ENCODE peak calls at places on chromosomes 11 and 22, in six cellular contexts. F is suprapubic skin, G is transverse colon, S is sigmoid colon, W is A549, O is SK-N-SH. Y is an unnamed sample.

GRCh38 chr11:69816671-69817070 is 2.5 kb downstream of the FGF3 start:
- DNase-seq in F (no peak), G (no peak), S (no peak), W (no peak), O (peak; percentile 78), Y (no peak)

GRCh38 chr22:30940655-30941362 is 27.8 kb downstream of the MORC2 start:
- DNase-seq in F (no peak), G (no peak), S (no peak), W (no peak), O (no peak), Y (no peak)

GRCh38 chr11:95135155-95135554 is 45.5 kb downstream of the ENDOD1 start:
- DNase-seq in F (no peak), G (no peak), S (no peak), W (no peak), O (no peak), Y (no peak)

GRCh38 chr11:66810576-66811185 is 32.6 kb upstream of the RCE1 start:
- DNase-seq in F (no peak), G (no peak), S (no peak), W (no peak), O (no peak), Y (no peak)

GRCh38 chr11:75170463-75171201 is 19.7 kb downstream of the SLCO2B1 start:
- DNase-seq in F (no peak), G (no peak), S (no peak), W (no peak), O (no peak), Y (no peak)

GRCh38 chr11:75014129-75014528 is 25.4 kb downstream of the NEU3 start:
- DNase-seq in F (no peak), G (no peak), S (no peak), W (peak; percentile 18), O (no peak), Y (no peak)

GRCh38 chr11:124086447-124086846 is 28.8 kb upstream of the VWA5A start:
- DNase-seq in F (no peak), G (no peak), S (no peak), W (no peak), O (peak; percentile 58), Y (no peak)

GRCh38 chr11:126561327-126561893 is 205.9 kb downstream of the ST3GAL4 start:
- DNase-seq in F (no peak), G (no peak), S (no peak), W (peak; percentile 10), O (no peak), Y (no peak)

GRCh38 chr11:130212431-130212961 is 52.9 kb downstream of the ST14 start:
- DNase-seq in F (peak; percentile 46), G (peak; percentile 9), S (peak; percentile 55), W (no peak), O (peak; percentile 41), Y (no peak)

GRCh38 chr11:72038491-72038890 is 39.8 kb downstream of the IL18BP start:
- DNase-seq in F (peak; percentile 81), G (peak; percentile 61), S (peak; percentile 94), W (no peak), O (peak; percentile 52), Y (no peak)

GRCh38 chr11:21489735-21490134 is 703.1 kb upstream of the ANO5 start:
- DNase-seq in F (no peak), G (no peak), S (no peak), W (no peak), O (no peak), Y (no peak)

GRCh38 chr11:18927550-18928322 is 11.5 kb downstream of the MRGPRX1 start:
- DNase-seq in F (no peak), G (no peak), S (no peak), W (no peak), O (no peak), Y (no peak)

GRCh38 chr11:117878314-117878938 is 2.0 kb upstream of the FXYD6 start:
- DNase-seq in F (no peak), G (no peak), S (no peak), W (no peak), O (no peak), Y (no peak)

GRCh38 chr11:35619030-35619753 is 932 bp downstream of the FJX1 start:
- DNase-seq in F (peak; percentile 65), G (peak; percentile 8), S (peak; percentile 67), W (peak; percentile 77), O (peak; percentile 71), Y (peak; percentile 89)

GRCh38 chr11:75664366-75664765 is 4.5 kb downstream of the MAP6 start:
- DNase-seq in F (no peak), G (no peak), S (no peak), W (no peak), O (no peak), Y (no peak)

GRCh38 chr22:41963453-41964105 is 5.7 kb upstream of the SEPTIN3 start:
- DNase-seq in F (no peak), G (no peak), S (no peak), W (no peak), O (no peak), Y (no peak)

GRCh38 chr22:43262990-43263644 is 76.2 kb upstream of the TTLL12 start:
- DNase-seq in F (no peak), G (peak; percentile 33), S (no peak), W (no peak), O (no peak), Y (no peak)

GRCh38 chr22:32828150-32828549 is 26.6 kb downstream of the TIMP3 start:
- DNase-seq in F (peak; percentile 17), G (no peak), S (peak; percentile 28), W (no peak), O (no peak), Y (peak; percentile 53)

GRCh38 chr11:64384981-64385952 is 26.3 kb downstream of the RPS6KA4 start:
- DNase-seq in F (no peak), G (no peak), S (no peak), W (no peak), O (no peak), Y (peak; percentile 36)

GRCh38 chr22:29270475-29271271 is 2.6 kb downstream of the EWSR1 start:
- DNase-seq in F (no peak), G (no peak), S (no peak), W (peak; percentile 25), O (no peak), Y (no peak)

GRCh38 chr22:43177479-43177878 is 9.5 kb downstream of the TTLL12 start:
- DNase-seq in F (no peak), G (no peak), S (no peak), W (no peak), O (no peak), Y (no peak)

GRCh38 chr22:46619830-46620501 is at the start of gene GRAMD4:
- DNase-seq in F (no peak), G (no peak), S (peak; percentile 82), W (no peak), O (peak; percentile 95), Y (no peak)

GRCh38 chr11:106088896-106089295 is 11.4 kb downstream of the AASDHPPT start:
- DNase-seq in F (no peak), G (no peak), S (no peak), W (no peak), O (no peak), Y (no peak)

GRCh38 chr11:119295178-119295577 is 21.8 kb downstream of the MCAM start:
- DNase-seq in F (no peak), G (no peak), S (no peak), W (peak; percentile 13), O (no peak), Y (no peak)

GRCh38 chr11:123202155-123202714 is 7.2 kb upstream of the CLMP start:
- DNase-seq in F (no peak), G (peak; percentile 48), S (peak; percentile 93), W (no peak), O (peak; percentile 59), Y (no peak)

GRCh38 chr11:126578426-126578825 is 222.9 kb downstream of the ST3GAL4 start:
- DNase-seq in F (no peak), G (no peak), S (no peak), W (no peak), O (no peak), Y (no peak)

GRCh38 chr22:42635531-42635930 is 4.9 kb downstream of the ATP5MGL start:
- DNase-seq in F (peak; percentile 92), G (peak; percentile 55), S (peak; percentile 88), W (peak; percentile 71), O (no peak), Y (peak; percentile 61)

GRCh38 chr11:115820026-115820425 is 315.8 kb upstream of the CADM1 start:
- DNase-seq in F (no peak), G (no peak), S (no peak), W (no peak), O (no peak), Y (no peak)

GRCh38 chr11:23336961-23337360 is 476.7 kb upstream of the CCDC179 start:
- DNase-seq in F (no peak), G (no peak), S (no peak), W (no peak), O (no peak), Y (no peak)

GRCh38 chr22:50118129-50118528 is 28.3 kb downstream of the MOV10L1 start:
- DNase-seq in F (no peak), G (no peak), S (no peak), W (no peak), O (no peak), Y (no peak)
- H3K4me1 ChIP-seq in F (no peaks in the 10 kb centered on the region), G (no peaks in the 10 kb centered on the region), S (peaks cover 27% of the 10 kb centered on the region), W (peaks cover 18% of the 10 kb centered on the region), O (peaks cover 14% of the 10 kb centered on the region), Y (peaks cover 4% of the 10 kb centered on the region)

GRCh38 chr22:27299181-27300085 is 502.1 kb downstream of the MN1 start:
- DNase-seq in F (no peak), G (no peak), S (no peak), W (no peak), O (peak; percentile 59), Y (no peak)
- TF ChIP-seq EP300 in F (no peak), G (no peak), S (no peak), W (no peak), O (no peak), Y (no peak)

DNA sequence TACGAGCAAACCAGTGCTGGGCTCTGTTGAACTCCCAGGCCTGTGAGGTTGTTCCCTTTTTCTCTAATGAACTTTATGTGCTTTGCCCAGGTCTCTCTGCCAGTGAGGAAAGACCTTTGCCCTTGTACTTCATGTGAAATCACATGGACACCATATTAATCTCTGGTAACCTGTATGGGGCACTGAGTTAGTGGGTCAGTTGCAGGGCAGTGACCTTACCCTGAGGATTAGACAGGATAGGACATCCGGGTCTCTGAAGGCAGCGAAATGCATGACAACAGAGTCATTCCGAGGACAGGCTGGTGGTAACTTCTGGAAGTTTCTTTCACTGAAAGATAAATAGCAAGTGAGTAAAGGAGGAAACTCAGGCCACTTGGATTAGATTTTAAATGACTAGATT is 93.7 kb downstream of the ZBTB16 start:
- DNase-seq in F (no peak), G (no peak), S (peak; percentile 52), W (no peak), O (no peak), Y (no peak)
- H3K4me1 ChIP-seq in F (peaks cover 96% of the 10 kb centered on the region), G (peaks cover 51% of the 10 kb centered on the region), S (peaks cover 94% of the 10 kb centered on the region), W (no peaks in the 10 kb centered on the region), O (no peaks in the 10 kb centered on the region), Y (peaks cover 90% of the 10 kb centered on the region)

DNA sequence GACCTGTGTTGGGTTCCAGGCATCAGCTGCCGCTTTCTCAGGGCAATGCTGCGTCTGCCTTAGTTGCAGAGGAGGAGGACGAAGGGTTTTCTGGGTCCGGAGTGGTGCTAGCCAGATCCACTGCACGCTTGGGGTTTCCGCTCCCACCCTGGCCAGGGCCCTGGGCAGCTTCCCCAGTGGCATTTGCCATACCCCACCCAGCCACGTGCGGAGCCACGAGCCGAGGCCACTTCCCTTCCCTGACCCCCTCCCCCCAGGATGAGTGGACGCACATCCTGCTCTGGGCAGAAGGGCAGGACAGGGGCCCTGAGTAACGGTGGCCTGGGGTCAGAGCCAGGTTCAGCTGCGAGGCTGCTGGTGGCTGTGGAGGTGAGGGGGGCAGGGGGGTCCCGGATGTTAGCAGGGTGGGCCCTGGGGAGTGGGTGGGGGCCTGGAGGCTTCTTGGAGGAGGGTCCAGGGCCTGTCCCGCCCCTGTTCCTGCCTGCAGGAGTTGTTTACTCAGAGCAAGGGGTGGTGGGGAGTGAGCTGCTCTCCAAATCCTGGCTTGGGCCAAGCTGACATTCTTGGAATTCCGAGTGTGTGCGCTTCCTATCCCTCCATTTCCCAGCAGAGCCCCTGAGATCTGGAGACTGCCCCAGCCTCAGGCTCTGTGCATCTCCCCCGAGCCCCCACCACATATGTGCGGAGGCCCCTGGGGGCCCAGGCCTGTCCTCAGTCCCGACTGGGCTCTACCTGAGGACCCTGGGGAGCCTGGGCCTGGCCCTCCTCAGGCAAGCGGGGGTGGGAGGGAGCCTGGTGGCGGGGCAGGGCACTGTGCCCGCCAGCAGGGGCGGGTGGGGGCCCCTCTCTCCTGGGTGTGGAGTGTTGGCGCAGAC is 1.4 kb downstream of the TSPAN4 start:
- DNase-seq in F (peak; percentile 97), G (peak; percentile 83), S (peak; percentile 97), W (peak; percentile 96), O (no peak), Y (peak; percentile 95)
- TF ChIP-seq EP300 in F (no peak), G (peak; percentile 69), S (no peak), W (peak; percentile 45), O (no peak), Y (peak; percentile 53)

Y was measured in upper lobe of left lung.